ENCODE peak calls at places on chromosomes 7 and 10, in seven cellular contexts. N, J, H, Q, B, M and T are unnamed samples.

GRCh38 chr7:50762337-50762736 is 20.4 kb downstream of the GRB10 start:
- DNase-seq in N (no peak), J (no peak), H (no peak), Q (no peak), B (no peak), M (no peak), T (no peak)

GRCh38 chr7:28986723-28987122 is 28.6 kb upstream of the TRIL start:
- DNase-seq in N (no peak), J (no peak), H (no peak), Q (no peak), B (no peak), M (no peak), T (no peak)

GRCh38 chr7:50803359-50804337 is 21.0 kb upstream of the GRB10 start:
- DNase-seq in N (no peak), J (no peak), H (no peak), Q (no peak), B (no peak), M (no peak), T (no peak)

GRCh38 chr7:148153611-148154010 is 437.0 kb upstream of the C7orf33 start:
- DNase-seq in N (no peak), J (no peak), H (no peak), Q (no peak), B (no peak), M (peak; percentile 19), T (no peak)

GRCh38 chr10:52883996-52884871 is 111.7 kb upstream of the MBL2 start:
- DNase-seq in N (no peak), J (peak; percentile 83), H (peak; percentile 10), Q (peak; percentile 71), B (peak; percentile 23), M (peak; percentile 25), T (no peak)

GRCh38 chr7:99252166-99252895 is 20.3 kb upstream of the MYH16 start:
- DNase-seq in N (no peak), J (peak; percentile 61), H (no peak), Q (no peak), B (no peak), M (no peak), T (no peak)

GRCh38 chr7:106276513-106276912 is 8.3 kb downstream of the NAMPT start:
- DNase-seq in N (no peak), J (no peak), H (no peak), Q (no peak), B (no peak), M (no peak), T (no peak)

GRCh38 chr7:157409149-157409752 is 72.4 kb downstream of the DNAJB6 start:
- DNase-seq in N (no peak), J (no peak), H (no peak), Q (no peak), B (no peak), M (no peak), T (no peak)

GRCh38 chr10:12314836-12315235 is 34.5 kb upstream of the CAMK1D start:
- DNase-seq in N (no peak), J (no peak), H (no peak), Q (no peak), B (no peak), M (no peak), T (no peak)

GRCh38 chr7:85094046-85094720 is 92.7 kb downstream of the SEMA3D start:
- DNase-seq in N (no peak), J (no peak), H (no peak), Q (no peak), B (no peak), M (peak; percentile 42), T (no peak)

GRCh38 chr10:95308389-95309302 is 17.8 kb upstream of the PDLIM1 start:
- DNase-seq in N (no peak), J (peak; percentile 89), H (no peak), Q (no peak), B (peak; percentile 75), M (peak; percentile 91), T (peak; percentile 85)

GRCh38 chr10:69696073-69696731 is 66.2 kb downstream of the FAM241B start:
- DNase-seq in N (no peak), J (peak; percentile 86), H (no peak), Q (peak; percentile 30), B (peak; percentile 69), M (no peak), T (no peak)

GRCh38 chr10:3468919-3469638 is 296.5 kb upstream of the PITRM1 start:
- DNase-seq in N (no peak), J (no peak), H (no peak), Q (peak; percentile 22), B (peak; percentile 44), M (peak; percentile 62), T (peak; percentile 78)

GRCh38 chr7:80273327-80273726 is 138.7 kb downstream of the GNAI1 start:
- DNase-seq in N (no peak), J (no peak), H (no peak), Q (no peak), B (no peak), M (no peak), T (no peak)

DNA sequence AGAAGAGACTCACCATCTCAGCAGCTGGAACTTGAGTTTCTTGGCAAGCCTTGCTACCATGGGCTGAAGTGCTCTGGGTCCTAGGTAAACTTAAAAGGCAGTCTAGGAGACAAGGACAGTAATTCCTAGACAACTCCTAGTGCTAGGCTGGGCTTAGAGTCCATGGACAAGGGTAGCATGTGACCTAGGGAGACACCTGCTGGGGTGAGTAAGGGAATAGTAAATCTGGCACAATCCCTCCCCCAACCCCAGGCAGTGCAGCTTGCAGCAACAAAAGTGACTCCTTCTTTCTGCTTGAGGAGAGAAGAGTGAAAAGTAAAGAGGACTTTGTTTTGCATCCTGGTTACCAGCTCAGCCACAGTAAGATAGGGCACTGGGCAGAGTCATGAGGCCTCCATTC is 316.5 kb upstream of the IMMP2L start:
- DNase-seq in N (no peak), J (no peak), H (no peak), Q (no peak), B (no peak), M (no peak), T (no peak)
- H3K27ac ChIP-seq in N (no peak overlapping the region), J (no peak overlapping the region), H (no peak overlapping the region), Q (no peak overlapping the region), B (no peak overlapping the region), M (no peak overlapping the region), T (no peak overlapping the region)

GRCh38 chr10:5614081-5614721 is 52.2 kb downstream of the ASB13 start:
- DNase-seq in N (no peak), J (no peak), H (no peak), Q (no peak), B (no peak), M (no peak), T (no peak)

GRCh38 chr10:5615263-5615820 is 51.1 kb downstream of the ASB13 start:
- DNase-seq in N (no peak), J (no peak), H (no peak), Q (no peak), B (no peak), M (no peak), T (no peak)

GRCh38 chr10:5617521-5617920 is 48.9 kb downstream of the ASB13 start:
- DNase-seq in N (no peak), J (no peak), H (no peak), Q (no peak), B (no peak), M (no peak), T (no peak)

GRCh38 chr10:5616871-5617270 is 49.5 kb downstream of the ASB13 start:
- DNase-seq in N (no peak), J (no peak), H (no peak), Q (no peak), B (no peak), M (peak; percentile 47), T (no peak)

GRCh38 chr10:5616046-5616445 is 50.3 kb downstream of the ASB13 start:
- DNase-seq in N (no peak), J (no peak), H (no peak), Q (no peak), B (no peak), M (no peak), T (no peak)
- H3K27ac ChIP-seq in N (no peak overlapping the region), J (no peak overlapping the region), H (no peak overlapping the region), Q (no peak overlapping the region), B (no peak overlapping the region), M (peak overlapping the region; percentile 88), T (peak overlapping the region; percentile 29)

GRCh38 chr7:94092980-94093379 is 88.8 kb upstream of the BET1 start:
- DNase-seq in N (no peak), J (no peak), H (no peak), Q (no peak), B (no peak), M (no peak), T (no peak)
- H3K27ac ChIP-seq in N (no peak overlapping the region), J (no peak overlapping the region), H (no peak overlapping the region), Q (no peak overlapping the region), B (no peak overlapping the region), M (no peak overlapping the region), T (no peak overlapping the region)

GRCh38 chr7:101859411-101860106 is 42.1 kb downstream of the CUX1 start:
- DNase-seq in N (no peak), J (no peak), H (no peak), Q (no peak), B (no peak), M (no peak), T (no peak)
- H3K27ac ChIP-seq in N (no peak overlapping the region), J (no peak overlapping the region), H (no peak overlapping the region), Q (no peak overlapping the region), B (no peak overlapping the region), M (peak overlapping the region; percentile 56), T (no peak overlapping the region)